ENCODE peak calls at places on chromosomes 4 and X, in seven cellular contexts. One of them, this sample, is unnamed.

GRCh38 chrX:37684918-37685317 is 673 bp upstream of the XK start:
- DNase-seq in HEK293T: no peak
- DNase-seq in HS-27A: no peak
- DNase-seq in activated CD4-positive, alpha-beta T cell treated with anti-CD3 and anti-CD28 coated beads, Interleukin-2, amount 50 U/mL, for 24 hours: no peak
- DNase-seq in pons: peak; percentile 0
- DNase-seq in Panc1: no peak
- DNase-seq in epithelial cell of esophagus: no peak
- DNase-seq in this sample: no peak

GRCh38 chrX:133523094-133523493 is 107.8 kb upstream of the GPC4 start:
- DNase-seq in HEK293T: no peak
- DNase-seq in Panc1: no peak
- DNase-seq in HS-27A: no peak
- DNase-seq in epithelial cell of esophagus: peak; percentile 80
- DNase-seq in activated CD4-positive, alpha-beta T cell treated with anti-CD3 and anti-CD28 coated beads, Interleukin-2, amount 50 U/mL, for 24 hours: no peak
- DNase-seq in pons: no peak
- DNase-seq in this sample: no peak

GRCh38 chr4:83606898-83607297 is 71.0 kb downstream of the GPAT3 start:
- DNase-seq in pons: no peak
- DNase-seq in Panc1: no peak
- DNase-seq in HEK293T: no peak
- DNase-seq in epithelial cell of esophagus: no peak
- DNase-seq in HS-27A: no peak
- DNase-seq in activated CD4-positive, alpha-beta T cell treated with anti-CD3 and anti-CD28 coated beads, Interleukin-2, amount 50 U/mL, for 24 hours: no peak
- DNase-seq in this sample: no peak

GRCh38 chrX:40446927-40447326 is 133.8 kb upstream of the ATP6AP2 start:
- DNase-seq in Panc1: no peak
- DNase-seq in HS-27A: no peak
- DNase-seq in HEK293T: no peak
- DNase-seq in activated CD4-positive, alpha-beta T cell treated with anti-CD3 and anti-CD28 coated beads, Interleukin-2, amount 50 U/mL, for 24 hours: no peak
- DNase-seq in epithelial cell of esophagus: no peak
- DNase-seq in pons: no peak
- DNase-seq in this sample: no peak

GRCh38 chrX:123140454-123140853 is 43.6 kb upstream of the GRIA3 start:
- DNase-seq in Panc1: no peak
- DNase-seq in HEK293T: no peak
- DNase-seq in pons: no peak
- DNase-seq in epithelial cell of esophagus: no peak
- DNase-seq in activated CD4-positive, alpha-beta T cell treated with anti-CD3 and anti-CD28 coated beads, Interleukin-2, amount 50 U/mL, for 24 hours: no peak
- DNase-seq in HS-27A: no peak
- DNase-seq in this sample: no peak

GRCh38 chr4:126592088-126592487 is 1040.7 kb upstream of the INTU start:
- DNase-seq in activated CD4-positive, alpha-beta T cell treated with anti-CD3 and anti-CD28 coated beads, Interleukin-2, amount 50 U/mL, for 24 hours: no peak
- DNase-seq in Panc1: no peak
- DNase-seq in pons: no peak
- DNase-seq in HEK293T: peak; percentile 26
- DNase-seq in epithelial cell of esophagus: peak; percentile 38
- DNase-seq in HS-27A: no peak
- DNase-seq in this sample: no peak

GRCh38 chrX:101164766-101165590 is 54.6 kb upstream of the DRP2 start:
- DNase-seq in HS-27A: no peak
- DNase-seq in activated CD4-positive, alpha-beta T cell treated with anti-CD3 and anti-CD28 coated beads, Interleukin-2, amount 50 U/mL, for 24 hours: no peak
- DNase-seq in epithelial cell of esophagus: no peak
- DNase-seq in Panc1: no peak
- DNase-seq in pons: no peak
- DNase-seq in HEK293T: no peak
- DNase-seq in this sample: no peak

GRCh38 chr4:13922459-13922858 is 294.9 kb upstream of the BOD1L1 start:
- DNase-seq in epithelial cell of esophagus: no peak
- DNase-seq in pons: no peak
- DNase-seq in HEK293T: no peak
- DNase-seq in Panc1: no peak
- DNase-seq in HS-27A: no peak
- DNase-seq in activated CD4-positive, alpha-beta T cell treated with anti-CD3 and anti-CD28 coated beads, Interleukin-2, amount 50 U/mL, for 24 hours: no peak
- DNase-seq in this sample: no peak

GRCh38 chr4:13535708-13536361 is 8.5 kb downstream of the NKX3-2 start:
- DNase-seq in activated CD4-positive, alpha-beta T cell treated with anti-CD3 and anti-CD28 coated beads, Interleukin-2, amount 50 U/mL, for 24 hours: no peak
- DNase-seq in HEK293T: no peak
- DNase-seq in HS-27A: no peak
- DNase-seq in Panc1: no peak
- DNase-seq in pons: no peak
- DNase-seq in epithelial cell of esophagus: no peak
- DNase-seq in this sample: no peak

GRCh38 chr4:151294833-151295496 is 18.0 kb downstream of the PRSS48 start:
- DNase-seq in Panc1: no peak
- DNase-seq in activated CD4-positive, alpha-beta T cell treated with anti-CD3 and anti-CD28 coated beads, Interleukin-2, amount 50 U/mL, for 24 hours: no peak
- DNase-seq in HS-27A: no peak
- DNase-seq in pons: no peak
- DNase-seq in HEK293T: no peak
- DNase-seq in epithelial cell of esophagus: no peak
- DNase-seq in this sample: no peak

GRCh38 chr4:189792819-189793618 is 147.7 kb upstream of the FRG1 start:
- DNase-seq in epithelial cell of esophagus: peak; percentile 70
- DNase-seq in Panc1: peak; percentile 55
- DNase-seq in pons: peak; percentile 81
- DNase-seq in activated CD4-positive, alpha-beta T cell treated with anti-CD3 and anti-CD28 coated beads, Interleukin-2, amount 50 U/mL, for 24 hours: peak; percentile 18
- DNase-seq in HEK293T: peak; percentile 42
- DNase-seq in HS-27A: no peak
- DNase-seq in this sample: peak; percentile 2

GRCh38 chr4:77050962-77051361 is 24.8 kb downstream of the CCNI start:
- DNase-seq in HS-27A: no peak
- DNase-seq in Panc1: no peak
- DNase-seq in pons: no peak
- DNase-seq in HEK293T: no peak
- DNase-seq in epithelial cell of esophagus: no peak
- DNase-seq in activated CD4-positive, alpha-beta T cell treated with anti-CD3 and anti-CD28 coated beads, Interleukin-2, amount 50 U/mL, for 24 hours: no peak
- DNase-seq in this sample: no peak

GRCh38 chrX:39309721-39310152 is 508.5 kb downstream of the MID1IP1 start:
- DNase-seq in epithelial cell of esophagus: no peak
- DNase-seq in HS-27A: no peak
- DNase-seq in activated CD4-positive, alpha-beta T cell treated with anti-CD3 and anti-CD28 coated beads, Interleukin-2, amount 50 U/mL, for 24 hours: no peak
- DNase-seq in Panc1: no peak
- DNase-seq in HEK293T: no peak
- DNase-seq in pons: no peak
- DNase-seq in this sample: peak; percentile 16

GRCh38 chrX:132958086-132958703 is at the start of gene HS6ST2:
- DNase-seq in HEK293T: peak; percentile 71
- DNase-seq in activated CD4-positive, alpha-beta T cell treated with anti-CD3 and anti-CD28 coated beads, Interleukin-2, amount 50 U/mL, for 24 hours: no peak
- DNase-seq in epithelial cell of esophagus: peak; percentile 19
- DNase-seq in Panc1: no peak
- DNase-seq in pons: no peak
- DNase-seq in HS-27A: no peak
- DNase-seq in this sample: no peak

GRCh38 chr4:137738377-137738990 is 206.2 kb upstream of the PCDH18 start:
- DNase-seq in pons: no peak
- DNase-seq in activated CD4-positive, alpha-beta T cell treated with anti-CD3 and anti-CD28 coated beads, Interleukin-2, amount 50 U/mL, for 24 hours: no peak
- DNase-seq in epithelial cell of esophagus: no peak
- DNase-seq in Panc1: no peak
- DNase-seq in HEK293T: no peak
- DNase-seq in HS-27A: no peak
- DNase-seq in this sample: no peak

GRCh38 chr4:57190651-57191481 is 80.7 kb upstream of the IGFBP7 start:
- DNase-seq in epithelial cell of esophagus: peak; percentile 38
- DNase-seq in activated CD4-positive, alpha-beta T cell treated with anti-CD3 and anti-CD28 coated beads, Interleukin-2, amount 50 U/mL, for 24 hours: no peak
- DNase-seq in Panc1: peak; percentile 24
- DNase-seq in HS-27A: no peak
- DNase-seq in pons: no peak
- DNase-seq in HEK293T: peak; percentile 70
- DNase-seq in this sample: no peak

GRCh38 chr4:3493720-3494492 is 30.8 kb downstream of the DOK7 start:
- DNase-seq in activated CD4-positive, alpha-beta T cell treated with anti-CD3 and anti-CD28 coated beads, Interleukin-2, amount 50 U/mL, for 24 hours: no peak
- DNase-seq in Panc1: no peak
- DNase-seq in HEK293T: no peak
- DNase-seq in HS-27A: no peak
- DNase-seq in pons: no peak
- DNase-seq in epithelial cell of esophagus: no peak
- DNase-seq in this sample: no peak

GRCh38 chr4:151770154-151770553 is 9.3 kb upstream of the GATB start:
- DNase-seq in pons: no peak
- DNase-seq in epithelial cell of esophagus: no peak
- DNase-seq in activated CD4-positive, alpha-beta T cell treated with anti-CD3 and anti-CD28 coated beads, Interleukin-2, amount 50 U/mL, for 24 hours: no peak
- DNase-seq in HS-27A: no peak
- DNase-seq in Panc1: no peak
- DNase-seq in HEK293T: no peak
- DNase-seq in this sample: no peak

GRCh38 chrX:31323658-31324057 is 251.8 kb upstream of the FTHL17 start:
- DNase-seq in Panc1: no peak
- DNase-seq in HS-27A: no peak
- DNase-seq in epithelial cell of esophagus: no peak
- DNase-seq in pons: no peak
- DNase-seq in activated CD4-positive, alpha-beta T cell treated with anti-CD3 and anti-CD28 coated beads, Interleukin-2, amount 50 U/mL, for 24 hours: no peak
- DNase-seq in HEK293T: no peak
- DNase-seq in this sample: no peak

GRCh38 chr4:26268246-26268645 is 52.6 kb upstream of the RBPJ start:
- DNase-seq in epithelial cell of esophagus: no peak
- DNase-seq in pons: no peak
- DNase-seq in activated CD4-positive, alpha-beta T cell treated with anti-CD3 and anti-CD28 coated beads, Interleukin-2, amount 50 U/mL, for 24 hours: no peak
- DNase-seq in HS-27A: no peak
- DNase-seq in HEK293T: no peak
- DNase-seq in Panc1: no peak
- DNase-seq in this sample: no peak

GRCh38 chr4:157045507-157046127 is 30.3 kb upstream of the GLRB start:
- DNase-seq in HS-27A: peak; percentile 66
- DNase-seq in Panc1: peak; percentile 32
- DNase-seq in HEK293T: peak; percentile 68
- DNase-seq in activated CD4-positive, alpha-beta T cell treated with anti-CD3 and anti-CD28 coated beads, Interleukin-2, amount 50 U/mL, for 24 hours: no peak
- DNase-seq in epithelial cell of esophagus: peak; percentile 77
- DNase-seq in pons: peak; percentile 81
- DNase-seq in this sample: no peak

GRCh38 chrX:154840856-154841255 is 6.4 kb upstream of the SMIM9 start:
- DNase-seq in activated CD4-positive, alpha-beta T cell treated with anti-CD3 and anti-CD28 coated beads, Interleukin-2, amount 50 U/mL, for 24 hours: no peak
- DNase-seq in epithelial cell of esophagus: peak; percentile 54
- DNase-seq in HEK293T: peak; percentile 49
- DNase-seq in pons: peak; percentile 33
- DNase-seq in Panc1: peak; percentile 48
- DNase-seq in HS-27A: peak; percentile 15
- DNase-seq in this sample: no peak

GRCh38 chr4:154119317-154119716 is 330.4 kb upstream of the SFRP2 start:
- DNase-seq in activated CD4-positive, alpha-beta T cell treated with anti-CD3 and anti-CD28 coated beads, Interleukin-2, amount 50 U/mL, for 24 hours: no peak
- DNase-seq in HS-27A: no peak
- DNase-seq in Panc1: no peak
- DNase-seq in HEK293T: no peak
- DNase-seq in pons: no peak
- DNase-seq in epithelial cell of esophagus: peak; percentile 9
- DNase-seq in this sample: no peak

GRCh38 chr4:184400375-184400870 is 73.9 kb downstream of the IRF2 start:
- DNase-seq in activated CD4-positive, alpha-beta T cell treated with anti-CD3 and anti-CD28 coated beads, Interleukin-2, amount 50 U/mL, for 24 hours: no peak
- DNase-seq in pons: no peak
- DNase-seq in HS-27A: peak; percentile 42
- DNase-seq in HEK293T: no peak
- DNase-seq in Panc1: peak; percentile 60
- DNase-seq in epithelial cell of esophagus: peak; percentile 89
- DNase-seq in this sample: no peak

GRCh38 chr4:3385719-3386440 is 55.9 kb upstream of the HGFAC start:
- DNase-seq in epithelial cell of esophagus: peak; percentile 96
- DNase-seq in activated CD4-positive, alpha-beta T cell treated with anti-CD3 and anti-CD28 coated beads, Interleukin-2, amount 50 U/mL, for 24 hours: no peak
- DNase-seq in HS-27A: no peak
- DNase-seq in HEK293T: no peak
- DNase-seq in pons: peak; percentile 36
- DNase-seq in Panc1: no peak
- DNase-seq in this sample: no peak

GRCh38 chr4:95204873-95205272 is 343.9 kb downstream of the UNC5C start:
- DNase-seq in HS-27A: no peak
- DNase-seq in Panc1: no peak
- DNase-seq in epithelial cell of esophagus: no peak
- DNase-seq in activated CD4-positive, alpha-beta T cell treated with anti-CD3 and anti-CD28 coated beads, Interleukin-2, amount 50 U/mL, for 24 hours: no peak
- DNase-seq in HEK293T: peak; percentile 19
- DNase-seq in pons: peak; percentile 82
- DNase-seq in this sample: no peak

GRCh38 chr4:61540944-61541343 is 340.8 kb downstream of the ADGRL3 start:
- DNase-seq in epithelial cell of esophagus: no peak
- DNase-seq in Panc1: no peak
- DNase-seq in HEK293T: peak; percentile 26
- DNase-seq in activated CD4-positive, alpha-beta T cell treated with anti-CD3 and anti-CD28 coated beads, Interleukin-2, amount 50 U/mL, for 24 hours: no peak
- DNase-seq in HS-27A: no peak
- DNase-seq in pons: no peak
- DNase-seq in this sample: no peak

GRCh38 chr4:62225972-62226371 is 1025.8 kb downstream of the ADGRL3 start:
- DNase-seq in epithelial cell of esophagus: no peak
- DNase-seq in HEK293T: no peak
- DNase-seq in pons: no peak
- DNase-seq in activated CD4-positive, alpha-beta T cell treated with anti-CD3 and anti-CD28 coated beads, Interleukin-2, amount 50 U/mL, for 24 hours: no peak
- DNase-seq in Panc1: no peak
- DNase-seq in HS-27A: no peak
- DNase-seq in this sample: no peak

GRCh38 chr4:185576918-185577591 is 41.7 kb upstream of the PDLIM3 start:
- DNase-seq in HEK293T: no peak
- DNase-seq in HS-27A: no peak
- DNase-seq in pons: no peak
- DNase-seq in epithelial cell of esophagus: no peak
- DNase-seq in Panc1: no peak
- DNase-seq in activated CD4-positive, alpha-beta T cell treated with anti-CD3 and anti-CD28 coated beads, Interleukin-2, amount 50 U/mL, for 24 hours: no peak
- DNase-seq in this sample: no peak

GRCh38 chr4:142169216-142169615 is 532.8 kb downstream of the IL15 start:
- DNase-seq in Panc1: no peak
- DNase-seq in HEK293T: no peak
- DNase-seq in pons: no peak
- DNase-seq in HS-27A: no peak
- DNase-seq in activated CD4-positive, alpha-beta T cell treated with anti-CD3 and anti-CD28 coated beads, Interleukin-2, amount 50 U/mL, for 24 hours: no peak
- DNase-seq in epithelial cell of esophagus: no peak
- DNase-seq in this sample: no peak

GRCh38 chr4:173074501-173074946 is 94.1 kb upstream of the GALNT7 start:
- DNase-seq in Panc1: peak; percentile 13
- DNase-seq in epithelial cell of esophagus: peak; percentile 96
- DNase-seq in pons: peak; percentile 39
- DNase-seq in HEK293T: no peak
- DNase-seq in HS-27A: peak; percentile 17
- DNase-seq in activated CD4-positive, alpha-beta T cell treated with anti-CD3 and anti-CD28 coated beads, Interleukin-2, amount 50 U/mL, for 24 hours: no peak
- DNase-seq in this sample: no peak